ENCODE peak calls at places on chromosomes 16 and 17, in nine cellular contexts. U, M, N, W, O, D, C, L and R are unnamed samples.

GRCh38 chr17:78855561-78856165 is 15.0 kb upstream of the USP36 start:
- DNase-seq in U (no peak), M (no peak), N (no peak), W (no peak), O (no peak), D (no peak), C (no peak), L (no peak), R (no peak)

GRCh38 chr16:28317040-28317880 is 24.9 kb downstream of the SBK1 start:
- DNase-seq in U (peak; percentile 65), M (peak; percentile 30), N (peak; percentile 61), W (peak; percentile 43), O (peak; percentile 72), D (peak; percentile 16), C (peak; percentile 53), L (peak; percentile 82), R (peak; percentile 66)

GRCh38 chr16:3187798-3188674 is at the start of gene OR1F1:
- DNase-seq in U (no peak), M (no peak), N (peak; percentile 30), W (peak; percentile 39), O (peak; percentile 80), D (no peak), C (peak; percentile 68), L (peak; percentile 66), R (no peak)

GRCh38 chr17:5237541-5238016 is 2.9 kb upstream of the SCIMP start:
- DNase-seq in U (peak; percentile 28), M (peak; percentile 42), N (no peak), W (no peak), O (peak; percentile 89), D (peak; percentile 33), C (peak; percentile 63), L (peak; percentile 86), R (peak; percentile 49)

GRCh38 chr16:67926181-67926742 is 5.4 kb downstream of the CTRL start:
- DNase-seq in U (no peak), M (no peak), N (no peak), W (peak; percentile 85), O (no peak), D (no peak), C (no peak), L (peak; percentile 53), R (no peak)

GRCh38 chr16:8869212-8869987 is 594 bp upstream of the CARHSP1 start:
- DNase-seq in U (no peak), M (no peak), N (no peak), W (no peak), O (peak; percentile 38), D (no peak), C (no peak), L (peak; percentile 69), R (peak; percentile 51)

GRCh38 chr17:79732804-79733691 is 2.3 kb downstream of the ENPP7 start:
- DNase-seq in U (no peak), M (no peak), N (peak; percentile 12), W (no peak), O (peak; percentile 45), D (no peak), C (no peak), L (no peak), R (no peak)

GRCh38 chr17:15453246-15453645 is 14.2 kb downstream of the CDRT4 start:
- DNase-seq in U (no peak), M (no peak), N (no peak), W (no peak), O (no peak), D (no peak), C (no peak), L (no peak), R (no peak)

GRCh38 chr17:2011421-2012371 is 13.4 kb downstream of the RTN4RL1 start:
- DNase-seq in U (no peak), M (peak; percentile 34), N (no peak), W (no peak), O (peak; percentile 38), D (peak; percentile 75), C (no peak), L (peak; percentile 85), R (no peak)

GRCh38 chr16:68776821-68777485 is 39.9 kb downstream of the CDH1 start:
- DNase-seq in U (no peak), M (no peak), N (no peak), W (no peak), O (no peak), D (no peak), C (no peak), L (no peak), R (no peak)

GRCh38 chr16:48617711-48618148 is 7.8 kb upstream of the N4BP1 start:
- DNase-seq in U (no peak), M (no peak), N (no peak), W (no peak), O (no peak), D (peak; percentile 50), C (no peak), L (no peak), R (no peak)

GRCh38 chr16:84259691-84260090 is 19.9 kb upstream of the KCNG4 start:
- DNase-seq in U (no peak), M (no peak), N (no peak), W (no peak), O (no peak), D (no peak), C (no peak), L (no peak), R (no peak)

GRCh38 chr17:78716814-78717393 is 65.2 kb downstream of the CYTH1 start:
- DNase-seq in U (no peak), M (no peak), N (no peak), W (peak; percentile 33), O (no peak), D (no peak), C (no peak), L (no peak), R (no peak)

GRCh38 chr16:85567101-85567866 is 45.8 kb upstream of the GSE1 start:
- DNase-seq in U (no peak), M (no peak), N (no peak), W (no peak), O (peak; percentile 93), D (no peak), C (no peak), L (peak; percentile 79), R (no peak)

GRCh38 chr16:50289950-50290764 is 23.8 kb downstream of the ADCY7 start:
- DNase-seq in U (no peak), M (no peak), N (no peak), W (no peak), O (no peak), D (no peak), C (no peak), L (no peak), R (no peak)

GRCh38 chr16:78524066-78524595 is 424.7 kb downstream of the WWOX start:
- DNase-seq in U (no peak), M (no peak), N (no peak), W (no peak), O (no peak), D (no peak), C (no peak), L (no peak), R (no peak)

GRCh38 chr16:907819-908218 is 63.0 kb downstream of the LMF1 start:
- DNase-seq in U (no peak), M (no peak), N (no peak), W (no peak), O (no peak), D (no peak), C (no peak), L (no peak), R (no peak)

GRCh38 chr17:36509272-36509985 is 22.9 kb downstream of the ZNHIT3 start:
- DNase-seq in U (no peak), M (no peak), N (no peak), W (no peak), O (no peak), D (no peak), C (no peak), L (no peak), R (no peak)

GRCh38 chr16:5062051-5062450 is 3.7 kb downstream of the C16orf89 start:
- DNase-seq in U (no peak), M (no peak), N (no peak), W (no peak), O (no peak), D (no peak), C (no peak), L (no peak), R (no peak)

GRCh38 chr16:88543230-88543813 is 26.9 kb upstream of the ZC3H18 start:
- DNase-seq in U (no peak), M (no peak), N (no peak), W (no peak), O (no peak), D (no peak), C (no peak), L (no peak), R (no peak)

GRCh38 chr17:72120878-72121163 is at the start of gene SOX9:
- DNase-seq in U (no peak), M (no peak), N (no peak), W (peak; percentile 94), O (no peak), D (peak; percentile 50), C (peak; percentile 97), L (peak; percentile 92), R (peak; percentile 93)

GRCh38 chr16:58196898-58197313 is 1.0 kb downstream of the CSNK2A2 start:
- DNase-seq in U (no peak), M (no peak), N (no peak), W (no peak), O (peak; percentile 3), D (no peak), C (no peak), L (peak; percentile 5), R (peak; percentile 15)

GRCh38 chr17:19387921-19388521 is 1.0 kb upstream of the MFAP4 start:
- DNase-seq in U (no peak), M (no peak), N (no peak), W (no peak), O (no peak), D (peak; percentile 82), C (no peak), L (no peak), R (no peak)

GRCh38 chr16:11880047-11880446 is 28.7 kb upstream of the RSL1D1 start:
- DNase-seq in U (no peak), M (no peak), N (no peak), W (no peak), O (no peak), D (no peak), C (no peak), L (no peak), R (no peak)

GRCh38 chr16:1762879-1763520 is 8.3 kb downstream of the NME3 start:
- DNase-seq in U (no peak), M (no peak), N (no peak), W (no peak), O (no peak), D (no peak), C (no peak), L (no peak), R (no peak)

GRCh38 chr16:11313493-11314308 is 31.6 kb upstream of the RMI2 start:
- DNase-seq in U (no peak), M (no peak), N (no peak), W (no peak), O (no peak), D (no peak), C (no peak), L (no peak), R (no peak)

GRCh38 chr16:32116080-32116479 is 137.0 kb upstream of the TP53TG3D start:
- DNase-seq in U (no peak), M (no peak), N (no peak), W (no peak), O (peak; percentile 25), D (no peak), C (no peak), L (peak; percentile 7), R (no peak)

GRCh38 chr17:21215935-21216334 is 2.0 kb upstream of the TMEM11 start:
- DNase-seq in U (no peak), M (no peak), N (no peak), W (no peak), O (no peak), D (no peak), C (no peak), L (no peak), R (no peak)

GRCh38 chr17:71765437-71765836 is 355.4 kb upstream of the SOX9 start:
- DNase-seq in U (no peak), M (no peak), N (no peak), W (no peak), O (no peak), D (no peak), C (no peak), L (no peak), R (no peak)

GRCh38 chr16:48495303-48495702 is 110.1 kb upstream of the SIAH1 start:
- DNase-seq in U (no peak), M (no peak), N (no peak), W (no peak), O (no peak), D (no peak), C (no peak), L (no peak), R (no peak)

GRCh38 chr17:49963626-49964538 is 5.1 kb upstream of the DLX4 start:
- DNase-seq in U (no peak), M (no peak), N (no peak), W (no peak), O (no peak), D (no peak), C (no peak), L (peak; percentile 65), R (no peak)